ENCODE peak calls at places on chromosomes 2 and 18, in six cellular contexts. P is IMR-90, X is GM12891, N is A549, A is ovary, R is body of pancreas. O is an unnamed sample.

GRCh38 chr2:159892990-159893389 is 95.0 kb upstream of the CD302 start:
- DNase-seq in R (no peak), A (no peak), N (no peak), P (no peak), X (no peak), O (no peak)

GRCh38 chr2:132774189-132774588 is 104.2 kb upstream of the LYPD1 start:
- DNase-seq in X (no peak), N (no peak), R (no peak), A (no peak), P (peak; percentile 37), O (no peak)

GRCh38 chr2:237397072-237397471 is 16.9 kb downstream of the COL6A3 start:
- DNase-seq in A (no peak), R (no peak), X (no peak), N (no peak), P (no peak), O (no peak)

GRCh38 chr2:172844021-172844420 is 108.4 kb downstream of the RAPGEF4 start:
- DNase-seq in N (no peak), X (no peak), A (no peak), P (no peak), R (peak; percentile 52), O (no peak)

GRCh38 chr2:238158807-238159539 is at the start of gene ERFE:
- DNase-seq in X (peak; percentile 84), P (peak; percentile 33), N (peak; percentile 58), R (peak; percentile 49), A (peak; percentile 11), O (no peak)

GRCh38 chr18:12287684-12288405 is 20.2 kb upstream of the TUBB6 start:
- DNase-seq in X (no peak), P (peak; percentile 95), N (peak; percentile 40), A (peak; percentile 56), R (peak; percentile 70), O (peak; percentile 81)

GRCh38 chr2:37833420-37833819 is 91.7 kb upstream of the RMDN2 start:
- DNase-seq in N (no peak), X (no peak), P (no peak), A (no peak), R (no peak), O (no peak)

GRCh38 chr18:77366725-77367641 is 117.3 kb downstream of the GALR1 start:
- DNase-seq in R (peak; percentile 78), X (no peak), N (peak; percentile 56), A (no peak), P (no peak), O (no peak)

GRCh38 chr18:23196119-23197004 is 61.1 kb downstream of the CABLES1 start:
- DNase-seq in R (no peak), N (no peak), X (no peak), A (no peak), P (no peak), O (no peak)

GRCh38 chr18:32346667-32347066 is 124.0 kb downstream of the GAREM1 start:
- DNase-seq in A (no peak), N (no peak), P (peak; percentile 27), R (no peak), X (no peak), O (no peak)

GRCh38 chr2:47344890-47345583 is 57.9 kb upstream of the MSH2 start:
- DNase-seq in P (peak; percentile 44), R (peak; percentile 86), N (peak; percentile 99), X (no peak), A (peak; percentile 73), O (peak; percentile 96)

GRCh38 chr2:42954227-42954962 is 162.0 kb upstream of the HAAO start:
- DNase-seq in N (no peak), P (peak; percentile 65), R (no peak), A (no peak), X (no peak), O (no peak)

GRCh38 chr2:61538920-61539559 is 884 bp upstream of the XPO1 start:
- DNase-seq in R (peak; percentile 49), N (peak; percentile 65), X (no peak), P (peak; percentile 10), A (peak; percentile 50), O (no peak)

DNA sequence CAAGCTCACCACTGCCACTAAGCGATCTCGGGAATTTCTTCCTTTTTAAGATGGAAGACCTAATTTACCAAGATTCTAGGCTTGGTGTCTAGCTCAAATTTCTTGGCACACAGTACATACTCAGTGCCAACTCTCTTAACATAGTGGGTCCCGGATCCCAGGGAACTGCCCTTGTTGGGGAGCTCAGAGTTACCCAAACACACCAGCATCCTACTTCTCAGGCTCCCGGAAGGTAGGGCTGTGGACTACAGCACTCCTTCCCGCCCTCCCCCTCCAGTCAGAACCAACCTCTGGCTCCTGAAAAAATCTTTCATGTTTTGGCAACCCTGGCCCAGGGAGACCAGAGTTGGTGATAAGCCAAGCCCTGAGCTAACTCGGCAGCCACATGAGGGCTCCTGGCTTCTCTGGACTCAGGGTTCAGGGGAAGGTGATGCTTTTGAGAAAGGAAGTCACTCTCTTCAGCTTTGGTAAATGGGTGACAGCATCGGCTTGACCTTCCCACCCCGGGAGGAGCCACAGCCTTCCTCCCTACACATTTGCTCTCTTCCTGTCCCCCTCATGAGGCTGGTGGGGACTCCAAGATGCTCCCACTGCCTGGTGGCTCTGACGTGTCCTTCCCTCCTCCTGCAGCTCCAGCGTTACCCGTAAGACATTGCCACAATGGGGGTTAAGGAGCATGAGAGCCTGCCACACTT is 8.8 kb downstream of the ODC1 start:
- DNase-seq in P (no peak), X (no peak), A (no peak), R (peak; percentile 40), N (no peak), O (no peak)
- TF ChIP-seq POLR2A in P (no peak), X (peak; percentile 24), A (no peak), R (no peak), N (no peak), O (no peak)

GRCh38 chr2:191691016-191691725 is 13.2 kb downstream of the NABP1 start:
- DNase-seq in A (no peak), N (peak; percentile 81), R (peak; percentile 64), P (peak; percentile 87), X (peak; percentile 35), O (no peak)
- TF ChIP-seq POLR2A in A (no peak), N (no peak), R (no peak), P (no peak), X (no peak), O (no peak)

GRCh38 chr2:123518387-123518786 is 506.7 kb upstream of the CNTNAP5 start:
- DNase-seq in A (no peak), X (no peak), N (no peak), R (no peak), P (no peak), O (no peak)
- TF ChIP-seq POLR2A in A (no peak), X (no peak), N (no peak), R (no peak), P (no peak), O (no peak)

DNA sequence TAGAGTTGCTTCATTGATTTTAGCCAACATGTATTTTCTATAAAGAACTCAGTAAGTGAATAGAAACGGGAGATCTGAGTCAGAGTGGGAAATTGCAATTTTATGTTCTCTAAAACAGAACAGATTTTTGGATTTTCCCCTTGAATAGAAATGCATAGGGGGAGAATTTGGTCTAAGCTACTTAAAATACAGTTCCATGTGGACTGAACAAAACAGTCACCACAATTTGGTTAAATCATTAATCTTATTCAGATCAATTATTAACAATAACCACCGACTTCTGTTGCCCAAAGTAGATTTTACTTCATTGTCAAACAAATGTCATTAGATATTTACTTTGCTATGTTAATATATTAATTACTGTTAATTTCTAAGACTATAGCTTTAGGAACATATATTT is 107.7 kb downstream of the SCG2 start:
- DNase-seq in R (no peak), N (no peak), P (no peak), A (no peak), X (no peak), O (no peak)
- TF ChIP-seq POLR2A in R (no peak), N (no peak), P (no peak), A (no peak), X (no peak), O (no peak)